ENCODE peak calls at places on chromosomes 16 and 17, in ten cellular contexts. A is stomach; P is tibial artery; R is A549; E is SJSA1; L is CD8-positive, alpha-beta T cell; Z is heart right ventricle; W is H1; C is right lobe of liver; V is transverse colon. J is an unnamed sample. For H3K4me1, the result is how much of the 10 kb centered on the place peaks cover.

GRCh38 chr17:73404246-73404645 is 92.4 kb upstream of the CDC42EP4 start:
- DNase-seq in A (no peak), P (no peak), R (no peak), E (no peak), L (no peak), Z (no peak), W (no peak), C (no peak), V (no peak), J (no peak)

GRCh38 chr17:2055494-2056220 is 754 bp downstream of the HIC1 start:
- DNase-seq in A (no peak), P (no peak), R (no peak), E (no peak), L (no peak), Z (no peak), W (no peak), C (peak), V (peak), J (peak)

GRCh38 chr17:82014432-82014831 is 8.2 kb downstream of the CENPX start:
- DNase-seq in A (no peak), P (no peak), R (no peak), E (no peak), L (no peak), Z (no peak), W (no peak), C (no peak), V (no peak), J (no peak)

GRCh38 chr17:81153340-81153803 is 11.9 kb upstream of the PVALEF start:
- DNase-seq in A (no peak), P (no peak), R (no peak), E (peak), L (no peak), Z (peak), W (no peak), C (no peak), V (no peak), J (peak)

GRCh38 chr16:5490499-5490898 is 392.9 kb upstream of the EEF2KMT start:
- DNase-seq in A (no peak), P (no peak), R (peak), E (peak), L (no peak), Z (peak), W (no peak), C (no peak), V (peak), J (peak)

GRCh38 chr17:65978881-65979280 is 213.1 kb downstream of the CEP112 start:
- DNase-seq in A (no peak), P (no peak), R (no peak), E (no peak), L (no peak), Z (no peak), W (no peak), C (no peak), V (no peak), J (no peak)

GRCh38 chr16:12750554-12750918 is 53.2 kb downstream of the CPPED1 start:
- DNase-seq in A (no peak), P (no peak), R (no peak), E (no peak), L (no peak), Z (no peak), W (no peak), C (no peak), V (no peak), J (no peak)

GRCh38 chr17:33463887-33464286 is 170.8 kb upstream of the ASIC2 start:
- DNase-seq in A (no peak), P (no peak), R (no peak), E (peak), L (no peak), Z (no peak), W (no peak), C (no peak), V (no peak), J (no peak)

GRCh38 chr17:32258383-32259121 is 7.1 kb upstream of the RHBDL3 start:
- DNase-seq in A (no peak), P (no peak), R (no peak), E (no peak), L (no peak), Z (no peak), W (no peak), C (no peak), V (no peak), J (no peak)

GRCh38 chr17:49444384-49444783 is 29.7 kb upstream of the PHB1 start:
- DNase-seq in A (no peak), P (no peak), R (no peak), E (no peak), L (no peak), Z (no peak), W (no peak), C (no peak), V (no peak), J (no peak)
- H3K4me1 ChIP-seq in A (under half), P (under half), R (under half), E (under half), L (under half), Z (under half), W (under half), C (under half), V (under half), J (under half)

DNA sequence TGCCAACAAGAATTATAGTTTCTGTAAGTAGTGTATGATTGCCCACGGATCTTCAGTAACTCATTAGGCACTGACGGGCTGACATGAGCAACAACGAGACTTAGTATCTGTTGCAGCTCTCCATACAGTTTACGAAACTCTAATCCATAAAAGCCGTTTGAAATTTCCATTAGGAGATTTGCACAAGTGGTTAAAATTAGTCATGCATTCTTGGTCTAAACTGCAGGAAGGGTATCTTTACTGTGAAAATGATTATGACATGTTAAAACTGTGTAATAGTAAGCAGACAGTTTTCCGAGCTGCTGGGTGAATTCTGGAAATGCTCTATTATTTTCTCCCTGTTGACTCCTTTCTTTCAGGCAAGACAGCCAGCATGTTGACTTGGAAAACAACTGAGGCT is 605.0 kb downstream of the WWOX start:
- DNase-seq in A (no peak), P (no peak), R (no peak), E (no peak), L (no peak), Z (no peak), W (no peak), C (no peak), V (no peak), J (no peak)
- H3K27ac ChIP-seq in A (no peak), P (no peak), R (no peak), E (no peak), L (no peak), Z (no peak), W (no peak), C (no peak), V (no peak), J (no peak)

DNA sequence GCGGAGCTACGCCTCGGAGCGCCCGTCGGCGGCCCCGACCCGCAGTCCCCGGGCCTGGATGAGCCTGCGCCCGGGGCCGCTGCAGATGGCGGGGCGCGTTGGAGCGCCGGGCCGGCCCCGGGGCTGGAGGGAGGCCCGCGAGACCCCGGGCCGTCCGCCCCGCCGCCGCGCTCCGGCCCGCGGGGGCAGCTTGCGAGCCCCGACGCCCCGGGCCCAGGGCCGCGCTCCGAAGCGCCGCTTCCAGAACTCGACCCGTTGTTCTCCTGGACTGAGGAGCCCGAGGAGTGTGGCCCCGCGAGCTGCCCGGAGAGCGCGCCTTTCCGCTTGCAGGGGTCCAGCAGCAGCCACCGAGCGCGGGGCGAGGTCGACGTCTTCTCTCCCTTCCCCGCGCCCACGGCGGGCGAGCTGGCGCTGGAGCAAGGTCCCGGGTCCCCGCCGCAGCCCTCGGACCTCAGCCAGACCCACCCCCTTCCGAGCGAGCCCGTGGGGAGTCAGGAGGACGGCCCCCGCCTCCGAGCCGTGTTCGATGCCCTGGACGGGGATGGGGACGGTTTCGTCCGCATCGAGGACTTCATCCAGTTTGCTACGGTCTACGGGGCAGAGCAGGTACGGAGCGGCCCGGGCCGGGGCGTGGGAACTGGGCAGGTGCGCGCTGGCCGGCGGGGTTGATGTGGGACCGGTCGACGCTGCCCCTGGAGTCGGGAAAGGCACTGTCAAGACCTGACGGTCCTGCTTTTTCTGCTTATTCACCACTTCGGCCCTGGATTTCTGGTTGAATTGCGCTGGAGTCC is 861 bp downstream of the RAB11FIP3 start:
- DNase-seq in A (no peak), P (peak), R (no peak), E (peak), L (no peak), Z (peak), W (no peak), C (peak), V (peak), J (peak)
- H3K4me3 ChIP-seq in A (peak), P (peak), R (peak), E (peak), L (peak), Z (peak), W (peak), C (peak), V (peak), J (peak)

GRCh38 chr16:85589688-85590505 is 23.2 kb upstream of the GSE1 start:
- DNase-seq in A (no peak), P (no peak), R (no peak), E (no peak), L (no peak), Z (no peak), W (no peak), C (no peak), V (no peak), J (no peak)

GRCh38 chr16:85592700-85593502 is 20.2 kb upstream of the GSE1 start:
- DNase-seq in A (no peak), P (no peak), R (no peak), E (no peak), L (no peak), Z (no peak), W (no peak), C (no peak), V (no peak), J (no peak)

GRCh38 chr16:85593503-85594195 is 19.5 kb upstream of the GSE1 start:
- DNase-seq in A (no peak), P (no peak), R (no peak), E (no peak), L (no peak), Z (no peak), W (no peak), C (no peak), V (no peak), J (no peak)

GRCh38 chr16:85590506-85590832 is 22.7 kb upstream of the GSE1 start:
- DNase-seq in A (no peak), P (no peak), R (no peak), E (no peak), L (no peak), Z (no peak), W (no peak), C (no peak), V (no peak), J (no peak)

GRCh38 chr16:85591381-85591780 is 21.7 kb upstream of the GSE1 start:
- DNase-seq in A (no peak), P (no peak), R (no peak), E (no peak), L (no peak), Z (no peak), W (no peak), C (no peak), V (no peak), J (no peak)
- H3K4me1 ChIP-seq in A (under half), P (under half), R (under half), E (under half), L (under half), Z (under half), W (under half), C (under half), V (under half), J (under half)

GRCh38 chr17:75228305-75228704 is 22.8 kb downstream of the NUP85 start:
- DNase-seq in A (no peak), P (no peak), R (no peak), E (no peak), L (no peak), Z (no peak), W (no peak), C (no peak), V (no peak), J (peak)

GRCh38 chr17:75231071-75231470 is 25.6 kb downstream of the NUP85 start:
- DNase-seq in A (no peak), P (no peak), R (no peak), E (no peak), L (no peak), Z (no peak), W (no peak), C (no peak), V (no peak), J (no peak)

GRCh38 chr17:75231741-75232464 is 26.4 kb downstream of the NUP85 start:
- DNase-seq in A (no peak), P (no peak), R (no peak), E (no peak), L (no peak), Z (no peak), W (no peak), C (no peak), V (no peak), J (no peak)

GRCh38 chr17:75227729-75228128 is 22.2 kb downstream of the NUP85 start:
- DNase-seq in A (no peak), P (no peak), R (no peak), E (no peak), L (no peak), Z (no peak), W (no peak), C (no peak), V (no peak), J (no peak)

GRCh38 chr17:75228847-75229246 is 23.4 kb downstream of the NUP85 start:
- DNase-seq in A (no peak), P (no peak), R (no peak), E (no peak), L (no peak), Z (no peak), W (no peak), C (no peak), V (no peak), J (no peak)
- H3K27ac ChIP-seq in A (no peak), P (no peak), R (no peak), E (no peak), L (no peak), Z (no peak), W (no peak), C (peak), V (peak), J (peak)

GRCh38 chr16:89171216-89172170 is at the start of gene CDH15:
- DNase-seq in A (peak), P (peak), R (peak), E (no peak), L (peak), Z (peak), W (peak), C (peak), V (peak), J (peak)
- H3K4me3 ChIP-seq in A (peak), P (peak), R (peak), E (no peak), L (peak), Z (peak), W (peak), C (no peak), V (no peak), J (peak)

DNA sequence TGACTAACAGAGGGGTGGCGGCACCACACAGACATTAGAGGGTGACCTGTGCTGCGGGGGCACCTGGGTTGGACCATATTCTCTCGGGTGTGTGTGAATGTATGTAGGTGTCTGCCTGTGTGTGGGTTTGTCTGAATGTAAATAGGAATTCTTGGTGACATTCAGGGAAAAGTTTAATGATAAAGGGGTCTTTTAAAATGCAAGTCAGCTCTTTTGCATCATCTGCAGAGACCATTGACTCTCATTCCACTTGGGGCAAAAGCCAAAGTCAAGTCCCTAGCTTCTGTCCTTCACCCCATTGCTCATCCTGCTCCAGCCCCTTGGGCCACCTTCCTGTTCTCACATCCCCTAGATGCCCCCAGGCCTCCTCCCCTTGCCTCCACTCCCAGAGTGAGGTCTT is 23.6 kb downstream of the KSR1 start:
- DNase-seq in A (no peak), P (no peak), R (no peak), E (no peak), L (no peak), Z (no peak), W (no peak), C (no peak), V (no peak), J (no peak)
- H3K4me1 ChIP-seq in A (under half), P (under half), R (under half), E (under half), L (under half), Z (under half), W (under half), C (under half), V (under half), J (under half)

DNA sequence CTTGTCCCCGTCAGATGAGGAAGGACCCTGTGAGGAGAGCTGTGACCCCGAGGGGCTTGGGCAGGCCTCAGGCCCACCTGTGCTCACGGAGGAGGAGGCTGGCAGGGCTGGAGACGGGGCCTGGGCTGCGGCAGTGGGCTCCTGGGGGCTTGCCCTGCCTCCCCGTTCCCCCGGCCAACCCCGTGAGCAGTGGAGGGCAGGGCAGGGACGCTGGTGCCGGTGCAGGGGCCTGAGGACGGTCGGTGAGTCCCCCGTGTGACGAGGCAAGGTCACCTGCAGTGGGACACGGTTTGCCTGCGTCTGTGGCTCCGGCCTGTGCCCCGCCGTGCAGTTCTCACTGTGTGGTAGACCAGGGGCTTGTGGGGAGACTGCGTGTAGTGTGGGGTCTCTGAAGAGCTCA is 8.3 kb upstream of the RHOT2 start:
- DNase-seq in A (no peak), P (no peak), R (no peak), E (no peak), L (no peak), Z (no peak), W (no peak), C (no peak), V (no peak), J (no peak)
- H3K27ac ChIP-seq in A (no peak), P (no peak), R (no peak), E (no peak), L (no peak), Z (no peak), W (no peak), C (no peak), V (no peak), J (no peak)

GRCh38 chr16:53768167-53768566 is 64.2 kb downstream of the FTO start:
- DNase-seq in A (no peak), P (no peak), R (no peak), E (no peak), L (no peak), Z (no peak), W (no peak), C (no peak), V (no peak), J (no peak)
- H3K4me3 ChIP-seq in A (no peak), P (no peak), R (peak), E (no peak), L (no peak), Z (no peak), W (no peak), C (no peak), V (no peak), J (no peak)